ENCODE peak calls at places on chromosomes 11 and 22, in four cellular contexts. Z is H9, Q is IMR-90, V is neuronal stem cell. N is an unnamed sample.
A peak's percentile ranks its signal among the peaks of the same experiment; 100 is the strongest.

GRCh38 chr22:31968022-31968421 is 23.7 kb downstream of the YWHAH start:
- DNase-seq in Z (no peak), Q (no peak), V (no peak), N (no peak)

GRCh38 chr11:56783448-56784041 is 35.0 kb upstream of the OR9G4 start:
- DNase-seq in Z (no peak), Q (peak; percentile 54), V (peak; percentile 61), N (peak; percentile 75)

GRCh38 chr11:61910473-61911123 is 6.8 kb downstream of the RAB3IL1 start:
- DNase-seq in Z (no peak), Q (no peak), V (no peak), N (no peak)

GRCh38 chr22:25903294-25903693 is 161.3 kb downstream of the MYO18B start:
- DNase-seq in Z (peak; percentile 87), Q (no peak), V (peak; percentile 15), N (no peak)

GRCh38 chr22:26406118-26406517 is 22.9 kb upstream of the ASPHD2 start:
- DNase-seq in Z (no peak), Q (peak; percentile 66), V (no peak), N (no peak)

GRCh38 chr11:125351045-125351867 is 144.8 kb downstream of the FEZ1 start:
- DNase-seq in Z (peak; percentile 55), Q (no peak), V (no peak), N (no peak)

GRCh38 chr11:1392111-1392510 is 2.4 kb downstream of the BRSK2 start:
- DNase-seq in Z (no peak), Q (no peak), V (no peak), N (no peak)

GRCh38 chr22:42792909-42793847 is 63.9 kb downstream of the ARFGAP3 start:
- DNase-seq in Z (no peak), Q (no peak), V (no peak), N (no peak)

GRCh38 chr11:65899356-65900124 is 648 bp downstream of the FOSL1 start:
- DNase-seq in Z (peak; percentile 67), Q (peak; percentile 81), V (no peak), N (peak; percentile 61)

GRCh38 chr11:79708319-79708928 is 267.6 kb upstream of the TENM4 start:
- DNase-seq in Z (peak; percentile 53), Q (peak; percentile 50), V (peak; percentile 45), N (peak; percentile 60)

GRCh38 chr11:56968524-56968923 is 20.2 kb upstream of the OR5AK2 start:
- DNase-seq in Z (no peak), Q (no peak), V (no peak), N (no peak)

GRCh38 chr11:75576445-75577049 is 14.5 kb downstream of the SERPINH1 start:
- DNase-seq in Z (peak; percentile 77), Q (peak; percentile 63), V (no peak), N (peak; percentile 79)

GRCh38 chr11:64016512-64016911 is 19.2 kb upstream of the FLRT1 start:
- DNase-seq in Z (no peak), Q (no peak), V (no peak), N (no peak)

GRCh38 chr11:46461461-46461927 is 69.9 kb upstream of the CHRM4 start:
- DNase-seq in Z (no peak), Q (peak; percentile 44), V (no peak), N (no peak)

GRCh38 chr11:1854949-1855885 is 2.3 kb downstream of the LSP1 start:
- DNase-seq in Z (no peak), Q (no peak), V (no peak), N (no peak)

GRCh38 chr11:114815176-114815575 is 136.8 kb downstream of the NXPE2 start:
- DNase-seq in Z (no peak), Q (no peak), V (no peak), N (no peak)

GRCh38 chr11:73028621-73029020 is 113.5 kb downstream of the FCHSD2 start:
- DNase-seq in Z (no peak), Q (no peak), V (no peak), N (peak; percentile 16)

GRCh38 chr11:43944761-43945311 is 2.4 kb downstream of the C11orf96 start:
- DNase-seq in Z (peak; percentile 81), Q (peak; percentile 27), V (no peak), N (peak; percentile 24)

GRCh38 chr22:43171019-43171491 is 15.9 kb downstream of the TTLL12 start:
- DNase-seq in Z (no peak), Q (no peak), V (no peak), N (no peak)

GRCh38 chr22:20966883-20967696 is at the start of gene AIFM3:
- DNase-seq in Z (no peak), Q (no peak), V (no peak), N (no peak)

GRCh38 chr11:77053217-77054013 is 13.4 kb upstream of the CAPN5 start:
- DNase-seq in Z (no peak), Q (no peak), V (no peak), N (no peak)

DNA sequence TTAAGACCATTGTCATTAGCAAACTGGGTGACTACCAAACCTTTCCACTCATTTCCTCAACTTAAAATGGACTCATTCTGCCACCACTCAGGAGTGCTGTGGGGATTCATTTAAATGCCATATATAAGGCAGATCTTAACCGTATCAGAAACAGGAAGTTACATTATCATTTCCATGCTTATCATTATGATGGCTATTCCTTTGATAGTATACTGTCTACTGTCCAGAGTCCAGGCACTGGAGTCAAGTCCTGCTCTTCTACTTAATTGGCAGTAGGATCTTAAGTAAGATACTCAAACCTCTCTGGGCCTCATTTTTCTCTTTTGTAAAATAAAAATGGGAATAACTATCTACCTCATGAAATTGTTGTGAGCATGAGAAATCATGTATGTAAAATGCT is 8.4 kb upstream of the NAV2 start:
- DNase-seq in Z (no peak), Q (no peak), V (no peak), N (no peak)
- H4K91ac ChIP-seq in Z (no peak overlapping the region), Q (no peak overlapping the region), V (no peak overlapping the region), N (no peak overlapping the region)

DNA sequence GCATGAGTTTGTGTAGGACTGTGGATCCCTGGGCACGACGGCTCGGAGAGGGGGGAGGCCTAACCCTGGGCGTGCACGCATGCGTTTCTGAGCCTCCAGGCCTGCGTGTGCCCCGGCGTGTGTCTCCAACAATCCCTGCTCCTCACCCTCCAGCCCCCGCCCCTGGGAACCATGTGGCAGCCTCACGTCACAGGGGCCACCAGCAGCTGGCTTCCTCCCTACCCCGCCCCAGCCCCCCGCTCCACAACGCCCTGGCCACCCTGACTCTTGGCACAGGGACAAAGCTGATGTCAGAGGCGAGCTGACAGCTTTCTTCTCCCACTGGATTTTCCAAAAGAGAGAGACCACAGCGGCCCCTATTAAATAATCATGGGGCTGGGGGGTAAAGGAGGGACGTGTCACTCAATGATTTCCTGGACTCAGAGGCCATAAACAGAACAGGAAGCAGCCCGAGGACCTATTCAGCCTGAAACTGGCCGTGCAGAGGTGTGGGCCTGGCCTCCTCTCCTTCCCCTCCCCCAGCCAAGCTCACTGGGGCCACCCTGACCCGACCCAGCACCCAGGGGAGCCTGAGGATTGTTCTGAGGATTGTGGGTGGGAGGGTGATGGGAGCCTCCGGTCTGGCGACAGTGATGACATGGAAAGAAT is 6.8 kb upstream of the LIF start:
- DNase-seq in Z (no peak), Q (peak; percentile 83), V (no peak), N (no peak)
- H4K91ac ChIP-seq in Z (no peak overlapping the region), Q (peak overlapping the region; percentile 97), V (peak overlapping the region; percentile 4), N (peak overlapping the region; percentile 2)

DNA sequence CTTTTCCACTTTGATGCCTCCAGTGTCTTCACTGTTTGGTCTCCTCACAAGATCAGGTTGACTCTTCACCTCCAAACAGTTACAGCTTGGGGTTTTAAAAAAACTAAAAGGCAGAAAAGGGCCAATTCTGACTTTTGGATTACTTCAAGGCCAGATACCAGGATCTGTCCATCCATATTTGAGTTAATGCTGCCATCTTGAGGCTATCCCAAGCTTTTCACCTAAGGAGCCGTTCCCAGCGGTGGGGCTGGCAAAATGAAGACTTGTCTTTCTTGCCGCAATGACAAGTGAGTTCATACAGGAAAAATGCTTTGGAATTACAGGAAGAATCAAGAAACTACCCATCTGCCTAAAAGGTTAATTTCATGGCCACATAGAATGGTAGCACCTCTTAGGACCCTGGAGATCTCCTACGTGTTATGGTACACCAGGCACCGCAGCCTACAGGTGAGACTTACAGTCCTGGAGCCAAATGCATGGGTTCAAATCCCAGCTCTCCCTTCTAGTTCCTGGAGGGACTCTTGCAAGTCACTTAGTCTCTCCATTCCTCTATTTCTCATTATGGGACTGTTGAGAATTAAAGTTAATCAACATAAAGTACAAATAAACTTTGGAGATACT is 6.0 kb upstream of the OR5B21 start:
- DNase-seq in Z (peak; percentile 62), Q (peak; percentile 76), V (peak; percentile 56), N (peak; percentile 89)
- H4K91ac ChIP-seq in Z (no peak overlapping the region), Q (peak overlapping the region; percentile 86), V (no peak overlapping the region), N (no peak overlapping the region)

GRCh38 chr11:44978961-44979331 is 28.3 kb upstream of the TP53I11 start:
- DNase-seq in Z (no peak), Q (no peak), V (no peak), N (no peak)
- H4K91ac ChIP-seq in Z (no peak overlapping the region), Q (no peak overlapping the region), V (no peak overlapping the region), N (no peak overlapping the region)

GRCh38 chr22:18077087-18077638 is 627 bp upstream of the PEX26 start:
- DNase-seq in Z (no peak), Q (no peak), V (no peak), N (no peak)
- H4K91ac ChIP-seq in Z (no peak overlapping the region), Q (peak overlapping the region; percentile 73), V (no peak overlapping the region), N (peak overlapping the region; percentile 16)

DNA sequence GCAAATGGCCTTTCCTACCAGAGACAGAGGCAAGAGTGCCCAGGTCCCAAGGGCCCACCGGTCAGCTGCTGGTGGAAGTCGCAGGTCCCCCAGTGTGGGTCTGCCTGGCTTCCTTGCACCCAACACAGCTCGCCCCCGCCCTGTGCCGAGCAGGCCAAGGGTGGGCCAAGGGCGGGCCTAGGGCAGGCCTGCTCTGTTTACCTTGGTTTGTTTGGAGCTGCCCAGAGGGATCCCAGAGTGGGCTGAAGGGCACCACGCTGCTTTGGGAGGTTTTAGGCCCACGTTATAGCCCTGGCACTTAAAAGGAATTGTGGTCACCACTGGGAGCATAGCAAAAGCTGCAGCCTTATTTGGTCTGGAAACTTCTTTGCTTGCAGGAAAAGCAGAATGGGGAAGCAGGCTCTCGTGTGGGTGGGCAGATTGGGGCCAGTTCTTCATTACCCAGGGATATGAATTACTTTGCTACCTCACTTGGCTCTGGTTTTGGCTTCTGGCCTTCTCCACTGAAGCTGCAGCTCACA is 38.0 kb downstream of the MRGPRD start:
- DNase-seq in Z (no peak), Q (no peak), V (no peak), N (no peak)
- H4K91ac ChIP-seq in Z (no peak overlapping the region), Q (no peak overlapping the region), V (no peak overlapping the region), N (no peak overlapping the region)